ENCODE peak calls at places on chromosomes 4 and X, in nine cellular contexts. One of them, this sample, is unnamed.
A peak's percentile ranks its signal among the peaks of the same experiment; 100 is the strongest.

GRCh38 chrX:15146515-15146914 is 123.4 kb downstream of the ASB9 start:
- DNase-seq in BE2C: peak; percentile 54
- DNase-seq in CD8-positive, alpha-beta memory T cell: no peak
- DNase-seq in CD4-positive, alpha-beta T cell: no peak
- DNase-seq in uterus: no peak
- DNase-seq in body of pancreas: no peak
- DNase-seq in IMR-90: no peak
- DNase-seq in endodermal cell: peak; percentile 80
- DNase-seq in tibial nerve: no peak
- DNase-seq in this sample: peak; percentile 14

GRCh38 chr4:158829254-158829653 is 60.4 kb downstream of the FNIP2 start:
- DNase-seq in CD4-positive, alpha-beta T cell: no peak
- DNase-seq in body of pancreas: no peak
- DNase-seq in IMR-90: no peak
- DNase-seq in BE2C: no peak
- DNase-seq in endodermal cell: no peak
- DNase-seq in uterus: no peak
- DNase-seq in tibial nerve: no peak
- DNase-seq in CD8-positive, alpha-beta memory T cell: no peak
- DNase-seq in this sample: no peak

GRCh38 chr4:2977116-2978097 is 14.0 kb downstream of the GRK4 start:
- DNase-seq in BE2C: peak; percentile 40
- DNase-seq in IMR-90: peak; percentile 56
- DNase-seq in endodermal cell: no peak
- DNase-seq in body of pancreas: no peak
- DNase-seq in CD4-positive, alpha-beta T cell: no peak
- DNase-seq in tibial nerve: no peak
- DNase-seq in CD8-positive, alpha-beta memory T cell: no peak
- DNase-seq in uterus: no peak
- DNase-seq in this sample: no peak

GRCh38 chr4:164595751-164596150 is 158.2 kb upstream of the SMIM31 start:
- DNase-seq in CD4-positive, alpha-beta T cell: no peak
- DNase-seq in tibial nerve: no peak
- DNase-seq in BE2C: no peak
- DNase-seq in uterus: no peak
- DNase-seq in body of pancreas: no peak
- DNase-seq in endodermal cell: no peak
- DNase-seq in CD8-positive, alpha-beta memory T cell: no peak
- DNase-seq in IMR-90: no peak
- DNase-seq in this sample: no peak

GRCh38 chr4:99366491-99366890 is 13.9 kb upstream of the ADH1C start:
- DNase-seq in endodermal cell: no peak
- DNase-seq in uterus: no peak
- DNase-seq in tibial nerve: no peak
- DNase-seq in CD4-positive, alpha-beta T cell: no peak
- DNase-seq in CD8-positive, alpha-beta memory T cell: no peak
- DNase-seq in body of pancreas: no peak
- DNase-seq in BE2C: no peak
- DNase-seq in IMR-90: no peak
- DNase-seq in this sample: no peak

GRCh38 chrX:12898073-12898472 is 8.3 kb upstream of the TLR8 start:
- DNase-seq in endodermal cell: no peak
- DNase-seq in uterus: no peak
- DNase-seq in CD4-positive, alpha-beta T cell: no peak
- DNase-seq in tibial nerve: no peak
- DNase-seq in body of pancreas: no peak
- DNase-seq in IMR-90: no peak
- DNase-seq in BE2C: no peak
- DNase-seq in CD8-positive, alpha-beta memory T cell: no peak
- DNase-seq in this sample: no peak

GRCh38 chrX:104112326-104112951 is at the start of gene ZCCHC18:
- DNase-seq in BE2C: peak; percentile 80
- DNase-seq in IMR-90: peak; percentile 57
- DNase-seq in endodermal cell: peak; percentile 89
- DNase-seq in CD4-positive, alpha-beta T cell: peak; percentile 10
- DNase-seq in CD8-positive, alpha-beta memory T cell: peak; percentile 66
- DNase-seq in tibial nerve: no peak
- DNase-seq in uterus: peak; percentile 54
- DNase-seq in body of pancreas: peak; percentile 25
- DNase-seq in this sample: peak; percentile 49

GRCh38 chr4:151850751-151851150 is 89.9 kb upstream of the GATB start:
- DNase-seq in CD4-positive, alpha-beta T cell: no peak
- DNase-seq in uterus: no peak
- DNase-seq in IMR-90: no peak
- DNase-seq in endodermal cell: no peak
- DNase-seq in tibial nerve: no peak
- DNase-seq in CD8-positive, alpha-beta memory T cell: no peak
- DNase-seq in body of pancreas: no peak
- DNase-seq in BE2C: no peak
- DNase-seq in this sample: no peak

GRCh38 chr4:151302432-151302831 is 23.0 kb downstream of the SH3D19 start:
- DNase-seq in IMR-90: peak; percentile 38
- DNase-seq in body of pancreas: no peak
- DNase-seq in CD4-positive, alpha-beta T cell: no peak
- DNase-seq in BE2C: no peak
- DNase-seq in endodermal cell: no peak
- DNase-seq in CD8-positive, alpha-beta memory T cell: no peak
- DNase-seq in tibial nerve: no peak
- DNase-seq in uterus: no peak
- DNase-seq in this sample: no peak

GRCh38 chrX:103052625-103053024 is 11.3 kb downstream of the BEX1 start:
- DNase-seq in uterus: no peak
- DNase-seq in CD8-positive, alpha-beta memory T cell: no peak
- DNase-seq in tibial nerve: no peak
- DNase-seq in endodermal cell: no peak
- DNase-seq in IMR-90: no peak
- DNase-seq in body of pancreas: no peak
- DNase-seq in BE2C: no peak
- DNase-seq in CD4-positive, alpha-beta T cell: no peak
- DNase-seq in this sample: no peak

GRCh38 chrX:22095306-22095705 is 63.2 kb downstream of the PHEX start:
- DNase-seq in tibial nerve: peak; percentile 17
- DNase-seq in BE2C: no peak
- DNase-seq in IMR-90: peak; percentile 67
- DNase-seq in body of pancreas: peak; percentile 13
- DNase-seq in CD4-positive, alpha-beta T cell: no peak
- DNase-seq in uterus: peak; percentile 85
- DNase-seq in endodermal cell: peak; percentile 51
- DNase-seq in CD8-positive, alpha-beta memory T cell: no peak
- DNase-seq in this sample: no peak

GRCh38 chr4:64192731-64193412 is 216.4 kb downstream of the TECRL start:
- DNase-seq in CD4-positive, alpha-beta T cell: no peak
- DNase-seq in endodermal cell: no peak
- DNase-seq in tibial nerve: no peak
- DNase-seq in BE2C: no peak
- DNase-seq in IMR-90: no peak
- DNase-seq in body of pancreas: no peak
- DNase-seq in uterus: no peak
- DNase-seq in CD8-positive, alpha-beta memory T cell: no peak
- DNase-seq in this sample: no peak

GRCh38 chr4:52100062-52100461 is 49.0 kb downstream of the SPATA18 start:
- DNase-seq in CD8-positive, alpha-beta memory T cell: no peak
- DNase-seq in uterus: no peak
- DNase-seq in endodermal cell: no peak
- DNase-seq in body of pancreas: no peak
- DNase-seq in IMR-90: no peak
- DNase-seq in tibial nerve: no peak
- DNase-seq in CD4-positive, alpha-beta T cell: no peak
- DNase-seq in BE2C: no peak
- DNase-seq in this sample: no peak

GRCh38 chr4:41957634-41958033 is 22.4 kb downstream of the TMEM33 start:
- DNase-seq in body of pancreas: no peak
- DNase-seq in BE2C: no peak
- DNase-seq in CD8-positive, alpha-beta memory T cell: no peak
- DNase-seq in uterus: no peak
- DNase-seq in CD4-positive, alpha-beta T cell: no peak
- DNase-seq in endodermal cell: no peak
- DNase-seq in tibial nerve: no peak
- DNase-seq in IMR-90: peak; percentile 5
- DNase-seq in this sample: no peak

GRCh38 chr4:26410385-26411293 is 79.6 kb downstream of the CCKAR start:
- DNase-seq in CD4-positive, alpha-beta T cell: no peak
- DNase-seq in IMR-90: peak; percentile 63
- DNase-seq in tibial nerve: no peak
- DNase-seq in uterus: peak; percentile 44
- DNase-seq in endodermal cell: no peak
- DNase-seq in BE2C: peak; percentile 16
- DNase-seq in CD8-positive, alpha-beta memory T cell: no peak
- DNase-seq in body of pancreas: peak; percentile 29
- DNase-seq in this sample: no peak

GRCh38 chrX:123223409-123223808 is 39.3 kb downstream of the GRIA3 start:
- DNase-seq in IMR-90: no peak
- DNase-seq in CD4-positive, alpha-beta T cell: no peak
- DNase-seq in CD8-positive, alpha-beta memory T cell: no peak
- DNase-seq in body of pancreas: no peak
- DNase-seq in tibial nerve: no peak
- DNase-seq in BE2C: no peak
- DNase-seq in endodermal cell: no peak
- DNase-seq in uterus: no peak
- DNase-seq in this sample: no peak

GRCh38 chr4:41268024-41268423 is 11.3 kb downstream of the UCHL1 start:
- DNase-seq in uterus: no peak
- DNase-seq in body of pancreas: no peak
- DNase-seq in endodermal cell: no peak
- DNase-seq in tibial nerve: no peak
- DNase-seq in BE2C: no peak
- DNase-seq in CD8-positive, alpha-beta memory T cell: no peak
- DNase-seq in IMR-90: no peak
- DNase-seq in CD4-positive, alpha-beta T cell: no peak
- DNase-seq in this sample: no peak

GRCh38 chr4:143163618-143164017 is 21.1 kb upstream of the USP38 start:
- DNase-seq in IMR-90: no peak
- DNase-seq in body of pancreas: no peak
- DNase-seq in uterus: no peak
- DNase-seq in tibial nerve: no peak
- DNase-seq in CD4-positive, alpha-beta T cell: no peak
- DNase-seq in endodermal cell: no peak
- DNase-seq in CD8-positive, alpha-beta memory T cell: no peak
- DNase-seq in BE2C: no peak
- DNase-seq in this sample: no peak

GRCh38 chrX:64642482-64642881 is 247.2 kb upstream of the MTMR8 start:
- DNase-seq in uterus: no peak
- DNase-seq in body of pancreas: no peak
- DNase-seq in endodermal cell: peak; percentile 57
- DNase-seq in tibial nerve: no peak
- DNase-seq in CD4-positive, alpha-beta T cell: no peak
- DNase-seq in CD8-positive, alpha-beta memory T cell: no peak
- DNase-seq in IMR-90: no peak
- DNase-seq in BE2C: no peak
- DNase-seq in this sample: no peak

GRCh38 chr4:104942990-104943758 is 203.5 kb upstream of the TET2 start:
- DNase-seq in CD4-positive, alpha-beta T cell: no peak
- DNase-seq in CD8-positive, alpha-beta memory T cell: no peak
- DNase-seq in IMR-90: no peak
- DNase-seq in BE2C: no peak
- DNase-seq in uterus: no peak
- DNase-seq in endodermal cell: no peak
- DNase-seq in tibial nerve: no peak
- DNase-seq in body of pancreas: no peak
- DNase-seq in this sample: no peak

DNA sequence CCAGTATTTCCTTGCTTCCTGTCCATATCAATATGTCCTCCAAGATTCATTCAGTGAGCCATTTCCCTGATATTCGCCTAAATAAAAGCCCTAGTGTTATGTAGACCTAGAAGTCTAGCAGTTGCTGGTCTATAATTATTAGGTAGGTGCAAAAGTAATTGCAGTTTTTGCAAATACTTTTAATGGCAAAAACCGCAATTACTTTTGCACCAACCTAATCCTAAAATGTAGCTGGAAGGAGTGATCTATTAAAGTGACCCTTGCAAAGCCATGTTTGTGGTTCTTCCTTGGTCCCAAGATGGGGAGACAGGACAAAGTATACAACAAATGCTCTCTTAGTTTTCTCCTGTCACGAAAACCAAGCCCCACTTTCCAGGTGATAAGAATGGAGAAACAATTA is 193.0 kb downstream of the IDS start:
- DNase-seq in tibial nerve: no peak
- DNase-seq in body of pancreas: no peak
- DNase-seq in endodermal cell: no peak
- DNase-seq in uterus: no peak
- DNase-seq in CD4-positive, alpha-beta T cell: no peak
- DNase-seq in IMR-90: no peak
- DNase-seq in CD8-positive, alpha-beta memory T cell: no peak
- DNase-seq in BE2C: no peak
- DNase-seq in this sample: no peak
- H3K9me3 ChIP-seq in tibial nerve: no peaks in the 10 kb centered on the region
- H3K9me3 ChIP-seq in body of pancreas: no peaks in the 10 kb centered on the region
- H3K9me3 ChIP-seq in endodermal cell: no peaks in the 10 kb centered on the region
- H3K9me3 ChIP-seq in uterus: no peaks in the 10 kb centered on the region
- H3K9me3 ChIP-seq in CD4-positive, alpha-beta T cell: no peaks in the 10 kb centered on the region
- H3K9me3 ChIP-seq in IMR-90: no peaks in the 10 kb centered on the region
- H3K9me3 ChIP-seq in CD8-positive, alpha-beta memory T cell: no peaks in the 10 kb centered on the region
- H3K9me3 ChIP-seq in BE2C: no peaks in the 10 kb centered on the region
- H3K9me3 ChIP-seq in this sample: no peaks in the 10 kb centered on the region

GRCh38 chr4:172698256-172698655 is 470.4 kb upstream of the GALNT7 start:
- DNase-seq in endodermal cell: no peak
- DNase-seq in uterus: no peak
- DNase-seq in CD8-positive, alpha-beta memory T cell: no peak
- DNase-seq in IMR-90: no peak
- DNase-seq in BE2C: peak; percentile 36
- DNase-seq in body of pancreas: no peak
- DNase-seq in CD4-positive, alpha-beta T cell: no peak
- DNase-seq in tibial nerve: no peak
- DNase-seq in this sample: no peak
- H3K9me3 ChIP-seq in endodermal cell: peaks cover 4% of the 10 kb centered on the region
- H3K9me3 ChIP-seq in uterus: no peaks in the 10 kb centered on the region
- H3K9me3 ChIP-seq in CD8-positive, alpha-beta memory T cell: no peaks in the 10 kb centered on the region
- H3K9me3 ChIP-seq in IMR-90: no peaks in the 10 kb centered on the region
- H3K9me3 ChIP-seq in BE2C: peaks cover 2% of the 10 kb centered on the region
- H3K9me3 ChIP-seq in body of pancreas: no peaks in the 10 kb centered on the region
- H3K9me3 ChIP-seq in CD4-positive, alpha-beta T cell: no peaks in the 10 kb centered on the region
- H3K9me3 ChIP-seq in tibial nerve: no peaks in the 10 kb centered on the region
- H3K9me3 ChIP-seq in this sample: no peaks in the 10 kb centered on the region

DNA sequence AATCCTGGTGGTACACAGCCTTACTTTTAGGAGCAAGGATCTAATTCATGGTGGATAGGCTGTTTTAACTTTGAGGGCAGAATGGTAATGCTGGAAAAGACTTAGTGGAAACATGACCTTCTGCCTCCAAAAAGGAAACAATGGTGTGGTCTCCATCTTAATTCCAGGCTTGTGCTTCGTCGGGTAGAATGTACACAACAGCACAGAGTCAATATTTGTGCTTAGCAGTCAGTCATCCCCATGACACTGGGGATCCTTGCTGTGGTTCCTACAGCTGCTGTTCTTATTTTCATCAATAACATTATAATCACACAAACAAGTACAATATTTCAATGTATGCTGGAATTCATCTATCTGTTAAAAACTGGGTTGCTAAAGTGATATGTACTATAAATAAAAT is 104.4 kb downstream of the HHIP start:
- DNase-seq in body of pancreas: no peak
- DNase-seq in endodermal cell: no peak
- DNase-seq in CD4-positive, alpha-beta T cell: no peak
- DNase-seq in uterus: no peak
- DNase-seq in CD8-positive, alpha-beta memory T cell: no peak
- DNase-seq in IMR-90: no peak
- DNase-seq in tibial nerve: no peak
- DNase-seq in BE2C: no peak
- DNase-seq in this sample: no peak
- H3K9me3 ChIP-seq in body of pancreas: no peaks in the 10 kb centered on the region
- H3K9me3 ChIP-seq in endodermal cell: no peaks in the 10 kb centered on the region
- H3K9me3 ChIP-seq in CD4-positive, alpha-beta T cell: no peaks in the 10 kb centered on the region
- H3K9me3 ChIP-seq in uterus: no peaks in the 10 kb centered on the region
- H3K9me3 ChIP-seq in CD8-positive, alpha-beta memory T cell: no peaks in the 10 kb centered on the region
- H3K9me3 ChIP-seq in IMR-90: no peaks in the 10 kb centered on the region
- H3K9me3 ChIP-seq in tibial nerve: no peaks in the 10 kb centered on the region
- H3K9me3 ChIP-seq in BE2C: no peaks in the 10 kb centered on the region
- H3K9me3 ChIP-seq in this sample: no peaks in the 10 kb centered on the region

GRCh38 chrX:68795741-68796140 is 33.1 kb upstream of the EFNB1 start:
- DNase-seq in CD8-positive, alpha-beta memory T cell: no peak
- DNase-seq in CD4-positive, alpha-beta T cell: no peak
- DNase-seq in IMR-90: no peak
- DNase-seq in body of pancreas: no peak
- DNase-seq in endodermal cell: no peak
- DNase-seq in uterus: no peak
- DNase-seq in tibial nerve: no peak
- DNase-seq in BE2C: no peak
- DNase-seq in this sample: no peak
- H3K9me3 ChIP-seq in CD8-positive, alpha-beta memory T cell: no peaks in the 10 kb centered on the region
- H3K9me3 ChIP-seq in CD4-positive, alpha-beta T cell: no peaks in the 10 kb centered on the region
- H3K9me3 ChIP-seq in IMR-90: peaks cover 12% of the 10 kb centered on the region
- H3K9me3 ChIP-seq in body of pancreas: no peaks in the 10 kb centered on the region
- H3K9me3 ChIP-seq in endodermal cell: no peaks in the 10 kb centered on the region
- H3K9me3 ChIP-seq in uterus: no peaks in the 10 kb centered on the region
- H3K9me3 ChIP-seq in tibial nerve: no peaks in the 10 kb centered on the region
- H3K9me3 ChIP-seq in BE2C: no peaks in the 10 kb centered on the region
- H3K9me3 ChIP-seq in this sample: no peaks in the 10 kb centered on the region

This sample was measured in adrenal gland.